ENCODE peak calls at places on chromosomes 13 and 19, in eight cellular contexts. I is kidney glomerular epithelial cell; C is colonic mucosa; A is stimulated activated CD4-positive, alpha-beta T cell treated with anti-CD3 and anti-CD28 coated beads, Interleukin-1b, Interleukin-23, amount 100 ng/mL, for 1 hour; G is activated T-cell treated with anti-CD3 and anti-CD28 coated beads for 24 hours; K is right cardiac atrium; E is CD8-positive, alpha-beta memory T cell; R is GM23338. B is an unnamed sample.
A peak's percentile ranks its signal among the peaks of the same experiment; 100 is the strongest.

GRCh38 chr19:54209748-54210494 is 9.3 kb downstream of the RPS9 start:
- DNase-seq in I (peak; percentile 97), C (peak; percentile 97), A (no peak), G (peak; percentile 23), K (peak; percentile 93), E (no peak), R (no peak), B (peak; percentile 92)

GRCh38 chr19:5537870-5538269 is 29.9 kb downstream of the TINCR start:
- DNase-seq in I (no peak), C (no peak), A (no peak), G (no peak), K (no peak), E (no peak), R (no peak), B (no peak)

GRCh38 chr13:111153977-111154332 is 38.8 kb downstream of the ARHGEF7 start:
- DNase-seq in I (no peak), C (peak; percentile 52), A (peak; percentile 16), G (no peak), K (no peak), E (no peak), R (peak; percentile 66), B (peak; percentile 53)

GRCh38 chr13:99335603-99336002 is 28.4 kb upstream of the GPR183 start:
- DNase-seq in I (no peak), C (no peak), A (no peak), G (no peak), K (no peak), E (no peak), R (peak; percentile 40), B (no peak)

GRCh38 chr13:41587490-41587889 is 130.1 kb downstream of the RGCC start:
- DNase-seq in I (no peak), C (no peak), A (no peak), G (no peak), K (no peak), E (no peak), R (peak; percentile 64), B (no peak)

GRCh38 chr13:113125506-113126264 is 3.1 kb downstream of the F10 start:
- DNase-seq in I (no peak), C (no peak), A (no peak), G (no peak), K (no peak), E (no peak), R (no peak), B (no peak)

GRCh38 chr13:32878172-32878571 is 138.1 kb upstream of the KL start:
- DNase-seq in I (peak; percentile 64), C (no peak), A (no peak), G (no peak), K (no peak), E (no peak), R (no peak), B (no peak)

GRCh38 chr13:108927615-108928014 is 298.2 kb downstream of the MYO16 start:
- DNase-seq in I (no peak), C (no peak), A (no peak), G (no peak), K (no peak), E (no peak), R (no peak), B (no peak)

GRCh38 chr13:99434258-99434788 is 66.9 kb upstream of the TM9SF2 start:
- DNase-seq in I (no peak), C (no peak), A (no peak), G (peak; percentile 75), K (no peak), E (peak; percentile 66), R (peak; percentile 73), B (no peak)